ENCODE peak calls at places on chromosomes 2 and 18, in four cellular contexts. O, V, Y and A are unnamed samples.

GRCh38 chr2:238908960-238909951 is 61.4 kb downstream of the TWIST2 start:
- DNase-seq in O (no peak), V (peak; percentile 27), Y (no peak), A (peak; percentile 34)

GRCh38 chr2:157497603-157498314 is 53.9 kb upstream of the CYTIP start:
- DNase-seq in O (no peak), V (peak; percentile 55), Y (no peak), A (peak; percentile 49)

GRCh38 chr18:50169149-50169548 is 25.8 kb downstream of the MYO5B start:
- DNase-seq in O (no peak), V (no peak), Y (no peak), A (no peak)

GRCh38 chr2:222922019-222922800 is 61.4 kb downstream of the ACSL3 start:
- DNase-seq in O (no peak), V (no peak), Y (no peak), A (no peak)

GRCh38 chr18:46196627-46197243 is 92.5 kb downstream of the HAUS1 start:
- DNase-seq in O (no peak), V (peak; percentile 40), Y (no peak), A (peak; percentile 36)

GRCh38 chr18:1585881-1586488 is 681.3 kb downstream of the ADCYAP1 start:
- DNase-seq in O (no peak), V (peak; percentile 52), Y (no peak), A (peak; percentile 3)

GRCh38 chr2:230908595-230909191 is 16.3 kb downstream of the GPR55 start:
- DNase-seq in O (no peak), V (peak; percentile 40), Y (peak; percentile 33), A (peak; percentile 93)

GRCh38 chr18:35028556-35028955 is 12.7 kb upstream of the MAPRE2 start:
- DNase-seq in O (no peak), V (no peak), Y (no peak), A (no peak)

GRCh38 chr2:207236156-207236935 is 70.6 kb upstream of the KLF7 start:
- DNase-seq in O (no peak), V (no peak), Y (no peak), A (no peak)

GRCh38 chr2:41894563-41895333 is 153.1 kb upstream of the PKDCC start:
- DNase-seq in O (no peak), V (no peak), Y (no peak), A (no peak)

GRCh38 chr2:15092166-15092565 is 459.6 kb downstream of the LRATD1 start:
- DNase-seq in O (no peak), V (no peak), Y (no peak), A (no peak)

GRCh38 chr18:51160646-51161045 is 36.8 kb downstream of the MEX3C start:
- DNase-seq in O (no peak), V (no peak), Y (no peak), A (no peak)

GRCh38 chr2:9844581-9844980 is 1.3 kb downstream of the TAF1B start:
- DNase-seq in O (no peak), V (no peak), Y (no peak), A (peak; percentile 38)

GRCh38 chr18:50189160-50189559 is 5.8 kb downstream of the MYO5B start:
- DNase-seq in O (no peak), V (no peak), Y (no peak), A (no peak)

GRCh38 chr2:43707255-43707654 is 31.0 kb upstream of the C1GALT1C1L start:
- DNase-seq in O (no peak), V (no peak), Y (no peak), A (peak; percentile 87)

GRCh38 chr2:135783416-135783815 is 41.8 kb downstream of the UBXN4 start:
- DNase-seq in O (no peak), V (no peak), Y (no peak), A (no peak)

GRCh38 chr2:215441560-215442391 is 5.9 kb upstream of the FN1 start:
- DNase-seq in O (no peak), V (no peak), Y (no peak), A (no peak)

GRCh38 chr2:30684996-30685395 is 122.2 kb downstream of the CAPN13 start:
- DNase-seq in O (peak; percentile 10), V (no peak), Y (no peak), A (no peak)

GRCh38 chr18:39053569-39053968 is 1488.0 kb upstream of the CELF4 start:
- DNase-seq in O (no peak), V (no peak), Y (no peak), A (no peak)

GRCh38 chr2:25885933-25886332 is 7.6 kb upstream of the ASXL2 start:
- DNase-seq in O (no peak), V (no peak), Y (no peak), A (peak; percentile 95)

GRCh38 chr2:27873091-27873490 is 17.1 kb downstream of the RBKS start:
- DNase-seq in O (no peak), V (no peak), Y (no peak), A (no peak)

GRCh38 chr2:241722896-241723454 is 11.5 kb upstream of the D2HGDH start:
- DNase-seq in O (no peak), V (no peak), Y (no peak), A (no peak)

GRCh38 chr2:241720560-241720959 is 13.9 kb upstream of the D2HGDH start:
- DNase-seq in O (no peak), V (no peak), Y (no peak), A (no peak)

GRCh38 chr2:241720099-241720498 is 14.3 kb upstream of the D2HGDH start:
- DNase-seq in O (no peak), V (no peak), Y (no peak), A (no peak)

GRCh38 chr2:241724259-241724974 is 10.0 kb upstream of the D2HGDH start:
- DNase-seq in O (peak; percentile 71), V (peak; percentile 42), Y (peak; percentile 71), A (no peak)

DNA sequence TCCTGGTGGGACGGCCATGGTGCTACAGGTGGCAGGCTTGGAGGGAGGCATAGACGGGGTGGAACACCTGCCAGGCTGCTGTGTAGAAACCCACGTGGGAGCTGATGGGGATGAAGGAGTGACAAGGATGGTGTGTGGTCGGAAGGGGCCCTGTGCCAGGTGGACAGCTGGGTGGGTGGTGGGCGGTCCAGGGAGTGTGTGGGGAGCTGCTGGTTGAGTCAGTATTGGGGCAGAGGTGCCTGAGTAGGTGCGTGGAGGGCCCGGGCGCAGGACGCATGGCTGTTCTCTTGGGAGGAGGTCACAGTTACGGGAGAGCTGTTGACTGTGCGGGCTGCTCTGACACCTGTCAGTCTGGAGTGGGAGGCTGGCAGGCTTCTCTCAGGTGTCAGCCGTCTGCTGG is 12.6 kb upstream of the D2HGDH start:
- DNase-seq in O (no peak), V (no peak), Y (no peak), A (no peak)
- H4K5ac ChIP-seq in O (no peak overlapping the region), V (no peak overlapping the region), Y (no peak overlapping the region), A (no peak overlapping the region)

GRCh38 chr18:54671291-54671881 is 80.3 kb downstream of the DYNAP start:
- DNase-seq in O (no peak), V (peak; percentile 27), Y (no peak), A (peak; percentile 42)

GRCh38 chr18:54675076-54675475 is 84.0 kb downstream of the DYNAP start:
- DNase-seq in O (no peak), V (no peak), Y (no peak), A (no peak)

GRCh38 chr18:54672846-54673475 is 81.9 kb downstream of the DYNAP start:
- DNase-seq in O (no peak), V (no peak), Y (no peak), A (no peak)

DNA sequence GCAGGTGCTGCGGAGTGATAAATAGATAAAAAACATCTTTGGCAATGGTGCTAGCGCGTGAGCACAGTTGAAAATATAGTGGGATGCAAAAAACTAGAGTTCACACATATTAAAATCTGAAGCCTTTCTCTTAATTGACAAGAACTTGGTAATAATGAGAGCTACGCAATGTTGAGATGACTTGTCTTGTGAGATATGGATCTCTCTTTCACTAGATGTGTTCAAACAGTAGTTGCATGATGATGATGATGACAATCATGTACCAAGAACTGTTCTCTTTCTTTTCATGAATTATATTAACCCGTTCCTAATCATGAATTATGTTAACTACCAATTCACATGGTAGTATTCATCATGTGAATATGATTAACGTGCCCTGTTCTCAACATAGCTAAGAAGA is 81.1 kb downstream of the DYNAP start:
- DNase-seq in O (no peak), V (no peak), Y (no peak), A (no peak)
- H4K5ac ChIP-seq in O (no peak overlapping the region), V (no peak overlapping the region), Y (no peak overlapping the region), A (no peak overlapping the region)

GRCh38 chr2:37653805-37654378 is 17.6 kb downstream of the CDC42EP3 start:
- DNase-seq in O (no peak), V (no peak), Y (no peak), A (no peak)
- H4K5ac ChIP-seq in O (no peak overlapping the region), V (no peak overlapping the region), Y (no peak overlapping the region), A (no peak overlapping the region)

GRCh38 chr2:46530571-46530970 is 51.2 kb downstream of the TMEM247 start:
- DNase-seq in O (no peak), V (no peak), Y (no peak), A (no peak)
- H4K5ac ChIP-seq in O (no peak overlapping the region), V (no peak overlapping the region), Y (no peak overlapping the region), A (no peak overlapping the region)

GRCh38 chr2:75360945-75361344 is 161.6 kb upstream of the TACR1 start:
- DNase-seq in O (no peak), V (no peak), Y (no peak), A (no peak)
- H4K5ac ChIP-seq in O (no peak overlapping the region), V (no peak overlapping the region), Y (no peak overlapping the region), A (no peak overlapping the region)

DNA sequence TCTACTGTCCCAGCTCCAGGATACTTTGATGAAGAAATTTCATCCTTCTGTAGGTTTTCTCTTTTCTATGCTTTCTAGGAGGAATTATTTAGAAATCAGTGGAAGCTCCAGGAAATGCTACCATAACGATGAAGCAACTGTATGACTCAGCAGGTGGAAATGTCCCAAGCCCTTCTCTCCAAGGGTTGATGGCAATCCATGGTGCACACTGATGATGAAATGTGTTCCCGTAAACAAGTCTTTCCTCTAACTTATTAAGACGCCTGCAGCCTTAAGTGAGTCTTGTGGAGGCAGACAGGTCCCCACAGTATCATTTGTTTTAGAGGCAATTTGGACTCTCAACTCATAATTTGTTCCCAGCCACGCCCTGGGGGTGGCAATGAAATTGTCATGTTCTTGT is 777.6 kb upstream of the SOX11 start:
- DNase-seq in O (no peak), V (peak; percentile 12), Y (no peak), A (no peak)
- H4K5ac ChIP-seq in O (no peak overlapping the region), V (no peak overlapping the region), Y (no peak overlapping the region), A (no peak overlapping the region)

DNA sequence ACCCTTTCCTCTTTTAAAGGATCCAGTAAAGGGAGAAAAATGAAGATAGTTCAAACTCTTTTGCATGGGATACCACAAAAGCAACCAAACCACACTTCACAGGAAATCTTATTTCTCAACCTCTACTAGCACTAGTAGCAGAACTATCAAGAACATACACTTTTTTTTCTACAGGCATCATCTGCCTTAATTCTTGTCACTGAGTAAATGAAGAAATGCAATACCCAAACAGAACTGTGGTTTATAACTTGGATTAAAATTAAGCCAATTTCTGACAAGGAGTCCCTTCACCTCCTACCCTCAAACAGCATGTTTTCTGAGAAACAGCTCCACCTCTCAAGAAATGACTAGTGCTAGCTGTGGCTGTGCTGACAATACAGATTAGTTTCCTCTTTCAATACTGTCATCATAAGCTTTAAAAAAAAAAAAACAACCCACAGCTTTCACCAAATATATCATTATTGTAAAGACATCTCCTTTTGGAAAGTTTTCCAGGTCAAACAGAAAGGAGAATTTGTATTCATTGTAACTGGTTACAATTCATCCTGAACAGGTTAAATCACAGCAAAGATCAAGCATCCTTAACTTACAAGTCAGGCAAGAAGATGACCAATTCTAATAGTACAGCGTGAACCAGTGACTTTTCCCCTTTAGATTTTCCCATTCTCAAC is 44.4 kb downstream of the PTPN2 start:
- DNase-seq in O (no peak), V (no peak), Y (no peak), A (no peak)
- H4K5ac ChIP-seq in O (no peak overlapping the region), V (no peak overlapping the region), Y (no peak overlapping the region), A (peak overlapping the region; percentile 69)